ENCODE peak calls at places on chromosomes 5 and 9, in ten cellular contexts. One of them, this sample, is unnamed.

GRCh38 chr5:10632110-10632903 is 68.4 kb downstream of the ANKRD33B start:
- DNase-seq in activated T-cell treated with anti-CD3 and anti-CD28 coated beads, Interleukin-2, amount 50 U/mL, for 48 hours: peak
- DNase-seq in effector CD4-positive, alpha-beta T cell: no peak
- DNase-seq in NB4: peak
- DNase-seq in KBM-7: peak
- DNase-seq in T47D: no peak
- DNase-seq in aorta: peak
- DNase-seq in IMR-90: peak
- DNase-seq in tibial nerve: no peak
- DNase-seq in T-helper 17 cell: no peak
- DNase-seq in this sample: no peak

GRCh38 chr5:1480217-1480616 is 35.0 kb upstream of the SLC6A3 start:
- DNase-seq in KBM-7: no peak
- DNase-seq in T-helper 17 cell: no peak
- DNase-seq in effector CD4-positive, alpha-beta T cell: no peak
- DNase-seq in T47D: no peak
- DNase-seq in IMR-90: no peak
- DNase-seq in tibial nerve: no peak
- DNase-seq in aorta: peak
- DNase-seq in NB4: peak
- DNase-seq in activated T-cell treated with anti-CD3 and anti-CD28 coated beads, Interleukin-2, amount 50 U/mL, for 48 hours: no peak
- DNase-seq in this sample: no peak

GRCh38 chr9:37412431-37413151 is 9.9 kb upstream of the GRHPR start:
- DNase-seq in NB4: no peak
- DNase-seq in activated T-cell treated with anti-CD3 and anti-CD28 coated beads, Interleukin-2, amount 50 U/mL, for 48 hours: no peak
- DNase-seq in aorta: peak
- DNase-seq in KBM-7: no peak
- DNase-seq in tibial nerve: no peak
- DNase-seq in T-helper 17 cell: no peak
- DNase-seq in T47D: peak
- DNase-seq in IMR-90: peak
- DNase-seq in effector CD4-positive, alpha-beta T cell: no peak
- DNase-seq in this sample: no peak

GRCh38 chr9:126439402-126439765 is 112.8 kb downstream of the MVB12B start:
- DNase-seq in KBM-7: no peak
- DNase-seq in aorta: no peak
- DNase-seq in NB4: no peak
- DNase-seq in activated T-cell treated with anti-CD3 and anti-CD28 coated beads, Interleukin-2, amount 50 U/mL, for 48 hours: no peak
- DNase-seq in tibial nerve: no peak
- DNase-seq in IMR-90: peak
- DNase-seq in effector CD4-positive, alpha-beta T cell: no peak
- DNase-seq in T-helper 17 cell: no peak
- DNase-seq in T47D: no peak
- DNase-seq in this sample: no peak

GRCh38 chr9:121344062-121344696 is 25.9 kb downstream of the STOM start:
- DNase-seq in T-helper 17 cell: no peak
- DNase-seq in activated T-cell treated with anti-CD3 and anti-CD28 coated beads, Interleukin-2, amount 50 U/mL, for 48 hours: no peak
- DNase-seq in IMR-90: no peak
- DNase-seq in KBM-7: no peak
- DNase-seq in tibial nerve: no peak
- DNase-seq in NB4: no peak
- DNase-seq in T47D: peak
- DNase-seq in effector CD4-positive, alpha-beta T cell: no peak
- DNase-seq in aorta: no peak
- DNase-seq in this sample: no peak

GRCh38 chr5:169701910-169702451 is 64.9 kb downstream of the DOCK2 start:
- DNase-seq in T-helper 17 cell: no peak
- DNase-seq in activated T-cell treated with anti-CD3 and anti-CD28 coated beads, Interleukin-2, amount 50 U/mL, for 48 hours: no peak
- DNase-seq in NB4: peak
- DNase-seq in effector CD4-positive, alpha-beta T cell: no peak
- DNase-seq in T47D: peak
- DNase-seq in aorta: no peak
- DNase-seq in IMR-90: peak
- DNase-seq in tibial nerve: no peak
- DNase-seq in KBM-7: peak
- DNase-seq in this sample: no peak

GRCh38 chr9:105647595-105648349 is 14.5 kb upstream of the TAL2 start:
- DNase-seq in IMR-90: peak
- DNase-seq in KBM-7: no peak
- DNase-seq in T47D: no peak
- DNase-seq in effector CD4-positive, alpha-beta T cell: no peak
- DNase-seq in T-helper 17 cell: no peak
- DNase-seq in aorta: no peak
- DNase-seq in tibial nerve: no peak
- DNase-seq in NB4: peak
- DNase-seq in activated T-cell treated with anti-CD3 and anti-CD28 coated beads, Interleukin-2, amount 50 U/mL, for 48 hours: no peak
- DNase-seq in this sample: no peak

GRCh38 chr9:28212979-28213378 is 639.7 kb upstream of the C9orf72 start:
- DNase-seq in tibial nerve: no peak
- DNase-seq in activated T-cell treated with anti-CD3 and anti-CD28 coated beads, Interleukin-2, amount 50 U/mL, for 48 hours: no peak
- DNase-seq in KBM-7: no peak
- DNase-seq in T47D: peak
- DNase-seq in aorta: no peak
- DNase-seq in T-helper 17 cell: no peak
- DNase-seq in NB4: no peak
- DNase-seq in IMR-90: peak
- DNase-seq in effector CD4-positive, alpha-beta T cell: no peak
- DNase-seq in this sample: no peak

GRCh38 chr9:124448019-124448418 is 2.2 kb upstream of the ADGRD2 start:
- DNase-seq in tibial nerve: no peak
- DNase-seq in KBM-7: no peak
- DNase-seq in T-helper 17 cell: no peak
- DNase-seq in T47D: no peak
- DNase-seq in NB4: no peak
- DNase-seq in activated T-cell treated with anti-CD3 and anti-CD28 coated beads, Interleukin-2, amount 50 U/mL, for 48 hours: no peak
- DNase-seq in aorta: peak
- DNase-seq in effector CD4-positive, alpha-beta T cell: no peak
- DNase-seq in IMR-90: no peak
- DNase-seq in this sample: no peak

GRCh38 chr9:21030389-21031035 is 928 bp downstream of the HACD4 start:
- DNase-seq in aorta: no peak
- DNase-seq in T47D: peak
- DNase-seq in IMR-90: peak
- DNase-seq in activated T-cell treated with anti-CD3 and anti-CD28 coated beads, Interleukin-2, amount 50 U/mL, for 48 hours: peak
- DNase-seq in effector CD4-positive, alpha-beta T cell: no peak
- DNase-seq in NB4: peak
- DNase-seq in tibial nerve: no peak
- DNase-seq in T-helper 17 cell: no peak
- DNase-seq in KBM-7: peak
- DNase-seq in this sample: no peak

GRCh38 chr5:107598958-107599357 is 71.8 kb downstream of the EFNA5 start:
- DNase-seq in aorta: no peak
- DNase-seq in NB4: no peak
- DNase-seq in T-helper 17 cell: no peak
- DNase-seq in KBM-7: no peak
- DNase-seq in effector CD4-positive, alpha-beta T cell: no peak
- DNase-seq in tibial nerve: no peak
- DNase-seq in IMR-90: no peak
- DNase-seq in activated T-cell treated with anti-CD3 and anti-CD28 coated beads, Interleukin-2, amount 50 U/mL, for 48 hours: no peak
- DNase-seq in T47D: peak
- DNase-seq in this sample: no peak

GRCh38 chr5:23208959-23209431 is 298.4 kb upstream of the PRDM9 start:
- DNase-seq in NB4: peak
- DNase-seq in T-helper 17 cell: no peak
- DNase-seq in effector CD4-positive, alpha-beta T cell: no peak
- DNase-seq in activated T-cell treated with anti-CD3 and anti-CD28 coated beads, Interleukin-2, amount 50 U/mL, for 48 hours: no peak
- DNase-seq in tibial nerve: no peak
- DNase-seq in KBM-7: peak
- DNase-seq in T47D: peak
- DNase-seq in aorta: no peak
- DNase-seq in IMR-90: peak
- DNase-seq in this sample: no peak

GRCh38 chr9:125763373-125763772 is 16.2 kb downstream of the PBX3 start:
- DNase-seq in T47D: peak
- DNase-seq in activated T-cell treated with anti-CD3 and anti-CD28 coated beads, Interleukin-2, amount 50 U/mL, for 48 hours: no peak
- DNase-seq in IMR-90: peak
- DNase-seq in effector CD4-positive, alpha-beta T cell: no peak
- DNase-seq in KBM-7: no peak
- DNase-seq in tibial nerve: no peak
- DNase-seq in NB4: peak
- DNase-seq in T-helper 17 cell: no peak
- DNase-seq in aorta: no peak
- DNase-seq in this sample: no peak

GRCh38 chr5:139914218-139914807 is 118.7 kb downstream of the PSD2 start:
- DNase-seq in T-helper 17 cell: no peak
- DNase-seq in effector CD4-positive, alpha-beta T cell: no peak
- DNase-seq in IMR-90: no peak
- DNase-seq in NB4: no peak
- DNase-seq in tibial nerve: no peak
- DNase-seq in KBM-7: no peak
- DNase-seq in activated T-cell treated with anti-CD3 and anti-CD28 coated beads, Interleukin-2, amount 50 U/mL, for 48 hours: no peak
- DNase-seq in aorta: no peak
- DNase-seq in T47D: peak
- DNase-seq in this sample: no peak